ENCODE peak calls at places on chromosomes 3 and 15, in seven cellular contexts. K is HFFc6, O is Calu3, D is GM23338, W is GM13977, Y is WTC11, H is heart right ventricle. A is an unnamed sample.

GRCh38 chr15:40002295-40002694 is 36.7 kb downstream of the SRP14 start:
- DNase-seq in W (no peak), D (peak), Y (no peak), H (no peak), K (no peak), O (peak), A (no peak)

GRCh38 chr3:177946965-177947364 is 589.3 kb upstream of the KCNMB2 start:
- DNase-seq in O (no peak), D (no peak), Y (no peak), W (no peak), H (no peak), K (no peak), A (no peak)

GRCh38 chr15:70831094-70831911 is 22.7 kb downstream of the LARP6 start:
- DNase-seq in D (no peak), W (no peak), H (no peak), O (no peak), Y (no peak), K (no peak), A (peak)

GRCh38 chr15:76253851-76254440 is 57.3 kb downstream of the ETFA start:
- DNase-seq in O (no peak), K (no peak), Y (no peak), W (no peak), H (no peak), D (peak), A (no peak)

GRCh38 chr3:128366652-128367051 is 100.0 kb downstream of the DNAJB8 start:
- DNase-seq in H (no peak), O (no peak), K (no peak), D (no peak), Y (no peak), W (no peak), A (no peak)

GRCh38 chr3:42189746-42190145 is 76.2 kb downstream of the CCK start:
- DNase-seq in H (no peak), Y (no peak), K (no peak), W (no peak), O (peak), D (no peak), A (no peak)

GRCh38 chr3:167507954-167508353 is 34.1 kb upstream of the SERPINI2 start:
- DNase-seq in O (no peak), D (no peak), W (no peak), K (no peak), H (no peak), Y (no peak), A (no peak)

GRCh38 chr3:11096266-11097135 is 57.8 kb upstream of the HRH1 start:
- DNase-seq in K (peak), D (peak), H (peak), Y (peak), O (peak), W (peak), A (peak)

GRCh38 chr3:144499346-144499745 is 527.7 kb downstream of the DIPK2A start:
- DNase-seq in H (no peak), D (no peak), K (no peak), Y (no peak), W (no peak), O (no peak), A (no peak)

GRCh38 chr3:150798122-150798618 is 35.2 kb upstream of the SIAH2 start:
- DNase-seq in O (no peak), W (no peak), Y (no peak), D (peak), H (no peak), K (no peak), A (no peak)

GRCh38 chr3:53045784-53046170 is at the start of gene SFMBT1:
- DNase-seq in H (peak), W (peak), Y (peak), D (peak), O (peak), K (no peak), A (peak)

GRCh38 chr3:123602325-123602724 is 17.5 kb upstream of the HACD2 start:
- DNase-seq in K (peak), W (no peak), O (peak), H (no peak), D (no peak), Y (no peak), A (no peak)

GRCh38 chr3:177062052-177062732 is 135.1 kb downstream of the TBL1XR1 start:
- DNase-seq in O (no peak), D (no peak), H (no peak), Y (no peak), K (no peak), W (no peak), A (no peak)

GRCh38 chr3:135965506-135966348 is at the start of gene PPP2R3A:
- DNase-seq in K (peak), O (peak), Y (peak), H (peak), D (peak), W (peak), A (peak)

GRCh38 chr3:107969994-107970896 is 120.6 kb downstream of the CD47 start:
- DNase-seq in O (peak), Y (no peak), D (no peak), W (no peak), K (no peak), H (peak), A (no peak)

GRCh38 chr3:151816091-151816604 is 2.2 kb downstream of the AADAC start:
- DNase-seq in H (no peak), W (no peak), O (peak), K (peak), Y (no peak), D (peak), A (no peak)

GRCh38 chr15:98649621-98649995 is 1.3 kb downstream of the IGF1R start:
- DNase-seq in W (peak), Y (no peak), D (no peak), O (peak), H (peak), K (no peak), A (no peak)

GRCh38 chr15:40137011-40137906 is 23.6 kb upstream of the BUB1B start:
- DNase-seq in K (no peak), O (no peak), W (no peak), H (no peak), Y (peak), D (peak), A (no peak)

GRCh38 chr3:108804956-108805355 is 17.6 kb upstream of the TRAT1 start:
- DNase-seq in W (no peak), O (no peak), H (no peak), Y (no peak), D (no peak), K (no peak), A (no peak)

GRCh38 chr3:9916734-9917680 is at the start of gene IL17RC:
- DNase-seq in H (peak), K (peak), D (peak), Y (peak), W (no peak), O (peak), A (peak)

GRCh38 chr3:134039161-134039862 is 9.6 kb upstream of the SLCO2A1 start:
- DNase-seq in H (no peak), O (peak), W (no peak), Y (peak), D (peak), K (no peak), A (peak)

GRCh38 chr3:129001817-129002572 is 891 bp downstream of the EFCC1 start:
- DNase-seq in O (no peak), K (no peak), Y (peak), D (peak), H (no peak), W (no peak), A (no peak)

GRCh38 chr3:142828703-142829304 is 60.1 kb downstream of the PCOLCE2 start:
- DNase-seq in H (peak), Y (peak), O (peak), K (peak), W (peak), D (peak), A (peak)

GRCh38 chr15:51011212-51011611 is 83.5 kb downstream of the TNFAIP8L3 start:
- DNase-seq in W (no peak), H (no peak), O (no peak), D (no peak), Y (no peak), K (no peak), A (no peak)

GRCh38 chr3:40339871-40340270 is 30.4 kb downstream of the EIF1B start:
- DNase-seq in O (no peak), Y (no peak), D (no peak), H (no peak), K (no peak), W (no peak), A (no peak)

GRCh38 chr3:195068045-195068444 is 202.9 kb downstream of the XXYLT1 start:
- DNase-seq in H (no peak), Y (no peak), O (no peak), K (no peak), W (no peak), D (no peak), A (no peak)

GRCh38 chr3:112096176-112096575 is 10.0 kb downstream of the C3orf52 start:
- DNase-seq in Y (no peak), H (no peak), O (no peak), D (no peak), W (no peak), K (peak), A (no peak)

GRCh38 chr3:25448750-25449684 is 21.0 kb downstream of the RARB start:
- DNase-seq in W (no peak), D (no peak), K (peak), Y (no peak), H (peak), O (peak), A (peak)

GRCh38 chr15:58038426-58039106 is 26.9 kb downstream of the ALDH1A2 start:
- DNase-seq in W (no peak), O (peak), H (no peak), K (no peak), D (no peak), Y (no peak), A (no peak)

GRCh38 chr15:58042006-58042405 is 23.5 kb downstream of the ALDH1A2 start:
- DNase-seq in W (no peak), H (no peak), D (no peak), O (no peak), Y (no peak), K (no peak), A (no peak)

GRCh38 chr15:58037902-58038301 is 27.6 kb downstream of the ALDH1A2 start:
- DNase-seq in O (no peak), K (no peak), H (no peak), Y (no peak), D (no peak), W (no peak), A (no peak)

GRCh38 chr15:58039260-58040035 is 26.1 kb downstream of the ALDH1A2 start:
- DNase-seq in K (no peak), D (no peak), O (no peak), W (no peak), H (no peak), Y (no peak), A (no peak)

DNA sequence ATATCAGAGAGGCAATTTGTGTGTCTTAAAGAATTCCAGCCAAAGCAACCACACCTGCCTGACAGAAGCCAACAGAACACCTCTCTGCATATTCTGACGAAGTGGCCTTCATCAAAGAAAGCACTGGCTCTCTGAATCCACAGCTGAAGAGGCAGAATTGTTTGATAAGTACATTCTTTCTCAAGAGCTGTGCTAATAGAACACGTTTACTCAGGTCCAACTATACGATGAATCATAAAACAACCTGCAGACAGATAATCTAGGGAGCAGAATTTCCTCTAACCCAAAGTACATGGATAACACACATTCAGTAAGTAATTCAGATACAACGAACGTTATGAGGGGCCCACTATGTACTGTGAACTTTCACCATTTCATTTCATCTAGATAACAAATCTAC is 25.4 kb downstream of the ALDH1A2 start:
- DNase-seq in W (no peak), O (no peak), H (no peak), Y (no peak), D (no peak), K (no peak), A (no peak)
- TF ChIP-seq CTCF in W (no peak), O (no peak), H (no peak), Y (no peak), D (no peak), K (no peak), A (no peak)

DNA sequence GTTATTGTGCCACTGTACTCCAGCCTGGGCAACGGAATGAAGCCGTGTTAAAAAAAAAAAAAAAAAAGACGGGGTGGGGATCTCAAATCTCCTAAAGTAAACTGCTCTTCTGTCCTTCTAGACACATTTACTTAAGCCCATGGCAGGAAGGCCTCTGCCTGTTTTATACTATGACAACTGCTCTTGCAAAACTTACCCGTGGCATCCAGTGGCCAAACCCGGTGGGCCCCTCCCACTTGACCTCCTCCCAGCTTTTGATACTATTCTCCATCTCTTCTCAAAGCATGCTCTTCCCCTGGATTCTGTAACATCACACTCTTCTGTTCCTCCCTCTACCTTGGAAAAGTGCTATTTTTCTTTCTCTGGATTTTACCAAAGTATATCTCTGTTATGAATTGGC is 112.2 kb downstream of the RFTN1 start:
- DNase-seq in K (no peak), W (no peak), D (no peak), Y (no peak), O (no peak), H (no peak), A (no peak)
- TF ChIP-seq CTCF in K (no peak), W (no peak), D (no peak), Y (no peak), O (no peak), H (no peak), A (no peak)

GRCh38 chr15:80183886-80184285 is 31.1 kb downstream of the FAH start:
- DNase-seq in H (no peak), W (no peak), D (peak), K (no peak), O (no peak), Y (no peak), A (no peak)
- TF ChIP-seq CTCF in H (no peak), W (no peak), D (peak), K (peak), O (no peak), Y (no peak), A (peak)

DNA sequence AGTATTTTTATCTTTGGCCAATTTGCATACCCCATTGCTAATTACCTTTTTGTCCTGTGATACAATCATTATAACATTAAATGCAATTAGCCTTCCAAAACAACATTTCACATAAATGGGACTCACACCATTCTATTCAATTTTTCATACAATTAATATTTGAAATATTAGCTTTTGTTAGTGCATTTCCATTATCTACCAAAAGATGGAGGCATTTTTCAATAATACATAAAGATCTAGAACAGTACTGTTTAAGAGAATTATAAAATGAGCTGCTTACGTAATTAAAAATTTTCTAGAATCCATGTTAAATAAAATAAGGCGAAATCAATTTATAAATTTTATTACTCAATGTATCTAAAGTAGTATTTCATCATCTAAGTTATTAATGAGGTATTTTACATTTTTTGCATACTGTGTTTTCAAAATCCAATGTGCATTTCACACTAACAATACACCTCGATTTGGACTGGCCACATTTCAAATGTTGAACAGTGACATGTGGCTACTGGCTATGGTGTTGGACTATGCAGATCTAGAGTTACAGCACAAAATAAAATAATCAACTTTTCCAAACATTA is 74.3 kb downstream of the TJP1 start:
- DNase-seq in H (no peak), Y (no peak), O (no peak), K (peak), D (no peak), W (no peak), A (no peak)
- TF ChIP-seq CTCF in H (peak), Y (no peak), O (no peak), K (peak), D (peak), W (peak), A (peak)

DNA sequence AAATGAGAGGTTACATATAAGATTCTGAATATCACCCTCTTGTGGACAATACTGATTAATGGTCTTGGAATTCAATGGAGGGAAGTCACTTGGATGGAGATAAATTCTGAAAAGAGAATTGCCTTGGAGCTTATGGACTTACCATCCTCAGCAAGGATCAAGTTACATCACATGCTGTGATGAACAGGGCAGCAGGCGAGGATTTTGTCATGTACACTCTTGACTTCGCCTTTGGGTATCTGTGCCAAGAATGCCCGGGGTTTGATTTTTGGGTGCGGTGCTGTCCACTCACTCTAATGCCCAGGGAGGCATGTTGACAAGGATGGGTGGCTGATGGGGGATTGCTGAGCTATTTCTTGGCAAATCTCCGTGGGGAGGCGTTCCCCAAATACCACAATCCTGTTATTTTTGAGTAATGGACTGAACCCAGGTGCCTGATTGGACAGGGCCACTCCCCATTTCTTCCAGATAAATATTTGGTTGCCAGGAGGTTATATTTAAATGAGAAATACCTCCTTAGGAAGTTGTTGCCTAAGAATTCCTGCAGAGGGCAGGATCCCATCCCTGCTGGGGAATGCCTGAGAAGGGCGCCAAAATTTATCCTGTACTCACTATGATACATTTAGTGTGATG is 96.3 kb downstream of the TPRG1 start:
- DNase-seq in Y (peak), W (no peak), K (peak), H (no peak), D (peak), O (peak), A (no peak)
- TF ChIP-seq CTCF in Y (no peak), W (no peak), K (peak), H (no peak), D (peak), O (peak), A (peak)

GRCh38 chr3:121165397-121165837 is 257.4 kb downstream of the STXBP5L start:
- DNase-seq in H (no peak), K (no peak), Y (peak), O (no peak), W (no peak), D (peak), A (no peak)
- TF ChIP-seq CTCF in H (no peak), K (no peak), Y (no peak), O (no peak), W (no peak), D (no peak), A (no peak)

DNA sequence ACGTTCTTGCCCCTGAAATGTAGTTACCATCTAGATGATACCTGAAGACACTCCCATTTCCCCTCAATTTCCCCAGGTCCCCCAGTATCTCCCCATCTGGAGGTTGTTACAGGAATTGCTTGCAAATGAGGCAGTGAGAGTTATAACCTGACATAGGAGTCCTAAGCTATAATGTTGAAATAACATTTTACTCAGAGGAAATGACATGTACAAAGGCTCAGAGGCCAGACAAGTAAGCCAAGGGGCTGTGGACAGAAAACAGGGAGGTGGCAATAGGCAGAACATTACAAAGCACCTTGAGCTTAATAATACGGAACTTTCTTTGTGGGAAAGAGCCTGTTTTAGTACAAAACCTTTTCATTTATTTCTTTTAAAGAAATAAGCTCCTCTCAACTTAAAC is 171.9 kb downstream of the FRMD5 start:
- DNase-seq in H (no peak), O (no peak), D (peak), K (no peak), Y (no peak), W (no peak), A (no peak)
- TF ChIP-seq CTCF in H (no peak), O (no peak), D (peak), K (peak), Y (no peak), W (no peak), A (no peak)

GRCh38 chr3:119782435-119782834 is 534 bp downstream of the NR1I2 start:
- DNase-seq in D (no peak), O (no peak), H (no peak), K (no peak), Y (no peak), W (no peak), A (no peak)

GRCh38 chr3:119783883-119784282 is 2.0 kb downstream of the NR1I2 start:
- DNase-seq in K (no peak), O (no peak), H (no peak), Y (no peak), W (no peak), D (no peak), A (no peak)

GRCh38 chr3:119779731-119780383 is 2.0 kb upstream of the NR1I2 start:
- DNase-seq in H (no peak), D (no peak), W (no peak), K (no peak), Y (no peak), O (no peak), A (no peak)

GRCh38 chr3:119783255-119783654 is 1.4 kb downstream of the NR1I2 start:
- DNase-seq in Y (no peak), H (no peak), O (no peak), W (no peak), K (no peak), D (no peak), A (no peak)

GRCh38 chr3:119781330-119782198 is at the start of gene NR1I2:
- DNase-seq in D (peak), W (no peak), H (no peak), Y (no peak), K (no peak), O (no peak), A (no peak)
- TF ChIP-seq CTCF in D (peak), W (no peak), H (no peak), Y (no peak), K (no peak), O (no peak), A (no peak)

GRCh38 chr15:94375997-94376396 is 144.6 kb downstream of the MCTP2 start:
- DNase-seq in D (peak), O (no peak), W (no peak), Y (peak), K (no peak), H (no peak), A (no peak)
- TF ChIP-seq CTCF in D (peak), O (no peak), W (no peak), Y (no peak), K (no peak), H (no peak), A (no peak)

GRCh38 chr15:31252386-31252785 is 74.2 kb upstream of the KLF13 start:
- DNase-seq in O (no peak), D (no peak), K (no peak), H (no peak), W (no peak), Y (no peak), A (no peak)

GRCh38 chr15:31255176-31255510 is 71.5 kb upstream of the KLF13 start:
- DNase-seq in K (no peak), H (no peak), D (no peak), Y (no peak), W (no peak), O (no peak), A (no peak)

GRCh38 chr15:31255732-31256384 is 70.8 kb upstream of the KLF13 start:
- DNase-seq in O (no peak), W (peak), Y (no peak), K (no peak), H (no peak), D (no peak), A (no peak)

GRCh38 chr15:31256385-31257265 is 70.0 kb upstream of the KLF13 start:
- DNase-seq in D (no peak), Y (no peak), O (no peak), H (no peak), W (no peak), K (no peak), A (no peak)

GRCh38 chr15:31254431-31255175 is 72.0 kb upstream of the KLF13 start:
- DNase-seq in O (no peak), K (peak), D (no peak), W (no peak), H (peak), Y (no peak), A (no peak)
- TF ChIP-seq CTCF in O (no peak), K (no peak), D (no peak), W (no peak), H (no peak), Y (no peak), A (peak)

A was measured in osteocyte.